ENCODE peak calls at places on chromosomes 6 and 20, in seven cellular contexts. Z, X, C, G, Q, T and O are unnamed samples.

GRCh38 chr6:36028887-36029324 is 1.3 kb downstream of the MAPK14 start:
- DNase-seq in Z (peak; percentile 82), X (peak; percentile 77), C (peak; percentile 70), G (peak; percentile 77), Q (peak; percentile 39), T (peak; percentile 36), O (peak; percentile 86)

GRCh38 chr6:139278190-139278589 is 13.6 kb downstream of the TXLNB start:
- DNase-seq in Z (no peak), X (no peak), C (peak; percentile 56), G (no peak), Q (no peak), T (no peak), O (no peak)

GRCh38 chr6:46062312-46062711 is 46.7 kb upstream of the CLIC5 start:
- DNase-seq in Z (no peak), X (peak; percentile 94), C (no peak), G (no peak), Q (no peak), T (no peak), O (no peak)

GRCh38 chr6:107344383-107344782 is 115.0 kb downstream of the PDSS2 start:
- DNase-seq in Z (no peak), X (no peak), C (no peak), G (no peak), Q (no peak), T (no peak), O (no peak)

GRCh38 chr6:63573140-63573898 is 1.0 kb downstream of the LOC128125822 start:
- DNase-seq in Z (peak; percentile 88), X (peak; percentile 74), C (peak; percentile 96), G (peak; percentile 89), Q (peak; percentile 61), T (peak; percentile 66), O (peak; percentile 72)

GRCh38 chr6:15839969-15840541 is 177.2 kb upstream of the DTNBP1 start:
- DNase-seq in Z (no peak), X (no peak), C (no peak), G (no peak), Q (no peak), T (no peak), O (no peak)

GRCh38 chr6:78530208-78530607 is 337.1 kb upstream of the IRAK1BP1 start:
- DNase-seq in Z (no peak), X (no peak), C (peak; percentile 71), G (no peak), Q (no peak), T (no peak), O (no peak)

GRCh38 chr6:140581601-140582000 is 1207.2 kb upstream of the CITED2 start:
- DNase-seq in Z (no peak), X (no peak), C (no peak), G (no peak), Q (no peak), T (no peak), O (no peak)

GRCh38 chr6:127069659-127070279 is 48.7 kb upstream of the RSPO3 start:
- DNase-seq in Z (no peak), X (peak; percentile 30), C (no peak), G (no peak), Q (no peak), T (no peak), O (peak; percentile 52)

GRCh38 chr6:22956029-22956715 is 386.8 kb downstream of the HDGFL1 start:
- DNase-seq in Z (no peak), X (no peak), C (no peak), G (no peak), Q (no peak), T (no peak), O (no peak)

GRCh38 chr6:27829453-27830211 is 82.6 kb downstream of the OR2B2 start:
- DNase-seq in Z (no peak), X (no peak), C (peak; percentile 64), G (no peak), Q (no peak), T (no peak), O (no peak)

GRCh38 chr6:50141100-50141499 is 91.4 kb upstream of the DEFB112 start:
- DNase-seq in Z (no peak), X (no peak), C (no peak), G (no peak), Q (no peak), T (no peak), O (no peak)

GRCh38 chr6:20279051-20279450 is 66.8 kb upstream of the MBOAT1 start:
- DNase-seq in Z (no peak), X (no peak), C (no peak), G (no peak), Q (no peak), T (no peak), O (peak; percentile 72)

GRCh38 chr20:47150403-47151152 is 205.9 kb downstream of the ZMYND8 start:
- DNase-seq in Z (peak; percentile 59), X (peak; percentile 63), C (peak; percentile 96), G (peak; percentile 72), Q (no peak), T (peak; percentile 58), O (peak; percentile 85)

GRCh38 chr20:50673146-50673830 is 18.1 kb downstream of the RIPOR3 start:
- DNase-seq in Z (peak; percentile 78), X (no peak), C (no peak), G (no peak), Q (no peak), T (peak; percentile 90), O (no peak)

GRCh38 chr6:106444777-106445507 is 84.4 kb downstream of the CRYBG1 start:
- DNase-seq in Z (no peak), X (peak; percentile 39), C (no peak), G (no peak), Q (peak; percentile 12), T (no peak), O (peak; percentile 72)

GRCh38 chr6:30787954-30788353 is 43.6 kb upstream of the IER3 start:
- DNase-seq in Z (peak; percentile 64), X (no peak), C (no peak), G (no peak), Q (no peak), T (no peak), O (no peak)

GRCh38 chr20:46715292-46715756 is 5.9 kb downstream of the SLC2A10 start:
- DNase-seq in Z (peak; percentile 82), X (peak; percentile 38), C (peak; percentile 87), G (no peak), Q (no peak), T (peak; percentile 68), O (no peak)

DNA sequence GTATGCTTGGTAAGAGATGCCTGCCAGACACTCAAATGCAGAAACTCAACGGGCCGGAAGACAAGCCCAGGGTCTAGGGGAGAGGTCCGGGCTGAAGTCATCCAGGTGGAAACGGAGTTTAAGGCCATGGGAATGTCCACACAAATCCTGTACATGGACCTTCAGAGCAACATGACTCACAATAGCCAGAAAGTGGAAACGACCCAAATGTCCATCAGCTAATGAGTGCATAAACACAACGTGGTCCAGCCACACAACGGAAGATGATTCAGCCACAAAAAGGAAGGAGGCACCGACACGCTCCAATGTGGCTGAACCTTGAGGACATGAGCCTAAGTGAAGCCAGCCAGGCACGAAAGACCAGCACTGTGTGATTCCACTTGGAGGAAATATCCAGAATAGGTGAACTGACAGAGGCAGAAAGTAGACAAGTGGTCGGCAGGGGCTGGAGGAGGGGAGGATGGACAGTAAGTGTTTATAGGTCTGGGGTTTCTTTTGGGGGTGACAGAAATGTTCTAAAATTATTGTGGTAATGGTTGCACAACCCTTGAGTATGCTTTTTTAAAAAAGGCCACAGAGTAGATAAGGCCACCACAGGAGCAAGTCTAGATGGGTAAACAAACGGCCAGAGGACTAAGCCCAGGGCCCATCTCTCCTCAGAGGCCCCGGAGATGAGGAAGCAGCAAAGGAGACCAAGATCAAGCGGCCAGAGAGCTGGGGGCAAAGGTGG is 105.6 kb downstream of the PREX1 start:
- DNase-seq in Z (no peak), X (no peak), C (no peak), G (no peak), Q (no peak), T (no peak), O (no peak)
- H3K4me1 ChIP-seq in Z (peaks cover 10% of the 10 kb centered on the region), X (peaks cover 24% of the 10 kb centered on the region), C (peaks cover 10% of the 10 kb centered on the region), G (peaks cover 15% of the 10 kb centered on the region), Q (peaks cover 41% of the 10 kb centered on the region), T (no peaks in the 10 kb centered on the region), O (peaks cover 21% of the 10 kb centered on the region)

GRCh38 chr6:133290926-133291325 is 49.8 kb downstream of the EYA4 start:
- DNase-seq in Z (no peak), X (no peak), C (no peak), G (no peak), Q (no peak), T (no peak), O (no peak)
- H3K4me1 ChIP-seq in Z (peaks cover 6% of the 10 kb centered on the region), X (no peaks in the 10 kb centered on the region), C (peaks cover 5% of the 10 kb centered on the region), G (peaks cover 4% of the 10 kb centered on the region), Q (no peaks in the 10 kb centered on the region), T (no peaks in the 10 kb centered on the region), O (peaks cover 5% of the 10 kb centered on the region)

DNA sequence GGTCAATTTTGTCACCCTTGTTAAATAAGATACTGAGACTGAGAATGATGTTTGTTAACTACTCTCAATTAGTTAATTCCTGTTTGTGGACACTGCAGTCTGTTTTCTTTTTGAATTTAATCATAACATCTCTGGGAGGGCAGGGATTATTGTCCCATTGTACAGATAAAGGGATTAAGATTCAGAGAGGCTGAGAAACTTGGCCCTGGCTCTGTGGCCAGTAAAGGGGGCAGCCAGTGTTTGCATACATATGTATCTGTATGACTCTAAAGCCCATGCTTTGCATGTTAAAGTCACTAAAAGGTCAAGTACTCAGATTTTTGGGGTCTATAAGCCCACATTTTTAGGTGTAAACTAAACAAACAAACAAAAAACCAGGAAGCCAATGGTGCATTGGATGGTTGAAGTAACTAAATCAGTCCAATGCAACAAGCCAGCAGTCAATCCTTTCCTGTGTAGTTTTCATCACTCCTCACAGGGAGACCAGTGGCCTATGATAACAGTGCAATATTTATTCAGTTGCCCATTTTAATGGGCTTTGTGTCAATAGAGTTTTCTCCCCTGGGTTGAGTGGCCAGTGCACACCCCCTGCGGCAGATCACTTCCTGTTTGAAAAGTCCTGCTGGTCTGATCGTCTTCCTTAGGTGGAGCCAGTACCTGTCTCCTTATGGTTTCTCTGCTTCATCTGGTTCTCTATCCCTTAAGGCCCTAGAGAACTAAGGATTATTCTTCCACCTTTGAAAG is 106.7 kb downstream of the SLX4IP start:
- DNase-seq in Z (no peak), X (no peak), C (no peak), G (no peak), Q (no peak), T (no peak), O (no peak)
- H3K4me1 ChIP-seq in Z (peaks cover 10% of the 10 kb centered on the region), X (peaks cover 21% of the 10 kb centered on the region), C (peaks cover 14% of the 10 kb centered on the region), G (no peaks in the 10 kb centered on the region), Q (peaks cover 3% of the 10 kb centered on the region), T (no peaks in the 10 kb centered on the region), O (peaks cover 50% of the 10 kb centered on the region)

DNA sequence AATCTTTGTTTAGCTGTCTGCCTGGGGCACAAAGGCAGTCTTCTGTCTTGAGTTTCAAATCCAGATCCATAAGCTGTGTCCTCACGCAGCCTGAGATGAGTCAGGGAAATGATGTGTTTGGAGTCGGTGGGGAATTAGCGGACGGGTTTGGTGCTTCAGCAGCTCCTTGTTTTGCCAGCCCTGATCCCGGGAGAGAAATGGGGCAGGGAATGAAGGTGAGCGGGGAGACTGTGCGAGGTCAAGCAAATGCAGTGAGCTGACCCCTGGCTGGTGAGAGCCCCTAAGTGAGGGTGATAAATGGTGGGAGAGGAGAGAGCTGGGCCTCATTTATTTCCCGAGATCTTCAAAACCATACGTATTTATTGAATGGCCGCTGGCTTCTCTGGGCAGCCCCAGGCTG is 21.6 kb downstream of the DUSP22 start:
- DNase-seq in Z (no peak), X (no peak), C (no peak), G (no peak), Q (no peak), T (no peak), O (no peak)
- H3K4me1 ChIP-seq in Z (no peaks in the 10 kb centered on the region), X (no peaks in the 10 kb centered on the region), C (no peaks in the 10 kb centered on the region), G (peaks cover 3% of the 10 kb centered on the region), Q (no peaks in the 10 kb centered on the region), T (no peaks in the 10 kb centered on the region), O (no peaks in the 10 kb centered on the region)